ENCODE peak calls at places on chromosomes 12 and 14, in ten cellular contexts. S, C, O, B, K, A, F, X, P and Q are unnamed samples.

GRCh38 chr12:67650528-67651379 is 2.2 kb downstream of the DYRK2 start:
- DNase-seq in B (no peak), O (no peak), C (no peak), F (no peak), S (no peak), A (no peak), K (no peak), X (peak), P (no peak), Q (no peak)

GRCh38 chr12:40515041-40515825 is 177.0 kb upstream of the CNTN1 start:
- DNase-seq in S (no peak), O (no peak), C (no peak), A (no peak), B (no peak), X (no peak), F (no peak), P (no peak), K (no peak), Q (no peak)

GRCh38 chr14:43147480-43147879 is 1359.6 kb downstream of the FSCB start:
- DNase-seq in P (peak), O (no peak), A (no peak), C (no peak), K (no peak), X (no peak), B (no peak), F (no peak), S (no peak), Q (no peak)

GRCh38 chr12:12807970-12808702 is 5.0 kb upstream of the DDX47 start:
- DNase-seq in K (peak), A (peak), F (peak), X (peak), P (peak), O (peak), C (no peak), S (peak), B (no peak), Q (no peak)

GRCh38 chr12:24853588-24853987 is 95.3 kb downstream of the BCAT1 start:
- DNase-seq in A (no peak), X (no peak), P (peak), O (no peak), B (no peak), K (no peak), C (no peak), F (no peak), S (no peak), Q (no peak)

GRCh38 chr12:50104614-50105366 is 982 bp downstream of the GPD1 start:
- DNase-seq in X (no peak), S (no peak), P (no peak), B (no peak), C (no peak), F (peak), O (no peak), K (no peak), A (no peak), Q (no peak)

GRCh38 chr12:104649913-104650312 is 193.2 kb downstream of the CHST11 start:
- DNase-seq in A (no peak), S (no peak), K (no peak), F (no peak), O (no peak), P (no peak), C (no peak), B (no peak), X (no peak), Q (no peak)

GRCh38 chr12:82458101-82458500 is 99.8 kb downstream of the METTL25 start:
- DNase-seq in K (no peak), O (no peak), F (no peak), P (no peak), X (peak), A (no peak), C (no peak), S (no peak), B (no peak), Q (no peak)

GRCh38 chr12:107653519-107653918 is 32.1 kb upstream of the PWP1 start:
- DNase-seq in O (no peak), A (no peak), F (no peak), X (no peak), S (no peak), P (no peak), B (no peak), K (no peak), C (no peak), Q (no peak)

GRCh38 chr12:64627781-64628180 is 17.5 kb downstream of the RASSF3 start:
- DNase-seq in B (peak), K (no peak), X (no peak), C (no peak), P (peak), S (no peak), A (no peak), F (no peak), O (no peak), Q (no peak)

GRCh38 chr12:28308891-28309290 is 118.6 kb downstream of the CCDC91 start:
- DNase-seq in B (no peak), S (no peak), P (peak), C (no peak), O (no peak), F (no peak), K (no peak), A (no peak), X (no peak), Q (no peak)

GRCh38 chr12:80353254-80353653 is 90.8 kb upstream of the PTPRQ start:
- DNase-seq in A (no peak), P (peak), S (no peak), K (no peak), B (peak), X (peak), C (no peak), O (no peak), F (no peak), Q (no peak)

GRCh38 chr12:78887008-78887407 is 22.4 kb downstream of the SYT1 start:
- DNase-seq in F (no peak), P (peak), X (peak), B (peak), A (no peak), K (no peak), S (no peak), C (peak), O (no peak), Q (no peak)

GRCh38 chr12:19263666-19264065 is 134.1 kb downstream of the PLEKHA5 start:
- DNase-seq in S (no peak), K (no peak), C (no peak), F (no peak), O (no peak), P (no peak), B (no peak), A (no peak), X (no peak), Q (no peak)

GRCh38 chr12:85825751-85826150 is 10.5 kb downstream of the RASSF9 start:
- DNase-seq in X (no peak), C (no peak), F (no peak), B (no peak), S (no peak), O (no peak), P (no peak), A (no peak), K (no peak), Q (no peak)

GRCh38 chr12:6700646-6701051 is at the start of gene PIANP:
- DNase-seq in B (no peak), F (peak), O (peak), P (peak), X (no peak), C (no peak), K (peak), S (peak), A (peak), Q (no peak)

GRCh38 chr14:61671086-61671485 is 24.2 kb upstream of the HIF1A start:
- DNase-seq in P (no peak), O (no peak), K (no peak), B (no peak), A (no peak), C (no peak), F (no peak), X (no peak), S (no peak), Q (no peak)

GRCh38 chr14:76784881-76785280 is 23.6 kb downstream of the VASH1 start:
- DNase-seq in P (peak), F (peak), S (peak), X (peak), C (peak), K (peak), A (peak), O (peak), B (peak), Q (peak)

GRCh38 chr12:49972122-49972521 is 625 bp upstream of the AQP6 start:
- DNase-seq in F (no peak), K (no peak), X (no peak), C (no peak), P (no peak), O (no peak), S (no peak), B (no peak), A (no peak), Q (no peak)

GRCh38 chr12:10241781-10242180 is 29.1 kb downstream of the GABARAPL1 start:
- DNase-seq in F (no peak), O (no peak), K (no peak), B (no peak), P (no peak), C (no peak), X (no peak), A (no peak), S (no peak), Q (no peak)

GRCh38 chr14:57987596-57988300 is 121.9 kb upstream of the SLC35F4 start:
- DNase-seq in F (no peak), B (no peak), C (no peak), O (no peak), X (peak), S (no peak), K (no peak), A (no peak), P (no peak), Q (no peak)

GRCh38 chr14:34361504-34362011 is 100.5 kb downstream of the SPTSSA start:
- DNase-seq in A (no peak), O (no peak), F (no peak), S (no peak), C (no peak), B (no peak), K (no peak), P (peak), X (peak), Q (no peak)

GRCh38 chr12:132071001-132071810 is 72.9 kb downstream of the DDX51 start:
- DNase-seq in A (no peak), S (no peak), K (no peak), P (no peak), F (no peak), C (no peak), X (no peak), O (no peak), B (no peak), Q (no peak)

GRCh38 chr12:62601765-62602444 is 135.3 kb downstream of the MON2 start:
- DNase-seq in A (no peak), O (no peak), F (no peak), P (no peak), C (no peak), X (no peak), B (no peak), S (no peak), K (no peak), Q (no peak)

GRCh38 chr14:34843011-34843554 is 32.1 kb downstream of the BAZ1A start:
- DNase-seq in O (no peak), C (no peak), P (peak), A (no peak), F (no peak), X (peak), B (peak), S (no peak), K (no peak), Q (no peak)

GRCh38 chr12:118063567-118064391 is 2.8 kb upstream of the WSB2 start:
- DNase-seq in K (no peak), F (no peak), C (no peak), B (no peak), X (no peak), P (peak), A (no peak), O (no peak), S (no peak), Q (no peak)

GRCh38 chr12:48980389-48980952 is 2.3 kb downstream of the WNT1 start:
- DNase-seq in B (peak), P (no peak), S (no peak), K (no peak), A (no peak), F (no peak), C (no peak), O (peak), X (peak), Q (no peak)

GRCh38 chr14:54942913-54943312 is 40.3 kb upstream of the GCH1 start:
- DNase-seq in O (no peak), X (no peak), S (no peak), K (no peak), P (no peak), B (no peak), A (no peak), F (no peak), C (no peak), Q (no peak)
- H3K4me3 ChIP-seq in O (no peak), X (no peak), S (no peak), K (no peak), P (no peak), B (no peak), A (no peak), F (no peak), C (no peak), Q (no peak)

DNA sequence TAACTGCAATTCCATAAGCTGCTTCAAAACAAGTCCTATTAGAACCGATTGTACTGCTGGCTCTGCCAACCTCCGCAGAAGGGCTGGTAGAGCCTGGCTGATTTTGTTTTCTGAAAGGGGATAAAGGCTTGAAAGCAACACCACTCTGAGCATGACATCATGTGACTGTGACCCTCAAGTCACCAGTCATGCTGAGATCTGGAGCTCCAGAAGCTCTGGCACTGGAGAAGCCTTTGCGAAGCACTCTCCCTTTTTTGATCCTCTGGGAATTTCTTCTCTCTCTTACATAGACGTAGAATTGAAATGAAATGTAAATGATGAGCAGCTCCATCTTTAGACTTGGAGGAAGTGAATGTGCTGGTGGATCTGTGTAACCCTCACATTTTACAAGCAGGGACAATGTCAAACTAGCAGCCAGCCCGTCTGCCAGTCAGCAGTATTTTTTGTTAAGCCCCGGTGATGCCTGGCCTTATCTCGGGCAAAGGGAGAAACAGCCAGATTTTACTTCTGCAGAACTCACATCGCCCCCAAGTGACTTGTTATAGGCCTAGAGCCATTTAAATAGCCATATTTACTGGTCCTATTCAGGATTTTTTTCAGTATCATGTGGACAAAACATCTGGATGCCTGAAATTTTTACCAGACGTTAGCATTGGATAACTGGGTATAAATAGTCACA is 112.1 kb upstream of the NPAS3 start:
- DNase-seq in O (no peak), X (peak), A (no peak), C (no peak), F (no peak), K (no peak), S (no peak), P (no peak), B (no peak), Q (no peak)
- TF ChIP-seq CTCF in O (no peak), X (peak), A (no peak), C (no peak), F (no peak), K (peak), S (no peak), P (no peak), B (no peak), Q (no peak)

DNA sequence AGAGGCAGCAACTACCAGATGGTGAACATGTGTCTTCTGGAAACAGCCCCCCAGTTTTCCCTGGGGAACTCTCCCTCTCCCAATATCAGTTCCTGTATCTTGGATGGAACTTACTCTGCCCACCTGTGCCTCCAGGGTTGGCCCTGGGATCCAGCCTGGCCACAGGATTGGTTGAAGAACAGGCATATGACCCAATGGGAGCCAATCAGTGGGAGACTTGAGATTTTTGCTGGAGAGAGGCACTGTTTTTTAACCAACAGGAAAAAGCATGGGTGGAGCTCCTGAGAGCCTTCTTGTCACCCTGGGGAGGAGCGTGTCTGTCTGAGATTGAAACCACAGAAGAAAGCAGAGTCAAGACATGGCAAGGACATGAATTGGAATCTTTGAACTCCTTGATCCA is 33.6 kb upstream of the COX6A1 start:
- DNase-seq in C (no peak), K (no peak), P (no peak), F (no peak), B (peak), X (no peak), O (no peak), S (no peak), A (no peak), Q (no peak)
- H3K27ac ChIP-seq in C (no peak), K (no peak), P (no peak), F (no peak), B (no peak), X (no peak), O (no peak), S (no peak), A (no peak), Q (no peak)

DNA sequence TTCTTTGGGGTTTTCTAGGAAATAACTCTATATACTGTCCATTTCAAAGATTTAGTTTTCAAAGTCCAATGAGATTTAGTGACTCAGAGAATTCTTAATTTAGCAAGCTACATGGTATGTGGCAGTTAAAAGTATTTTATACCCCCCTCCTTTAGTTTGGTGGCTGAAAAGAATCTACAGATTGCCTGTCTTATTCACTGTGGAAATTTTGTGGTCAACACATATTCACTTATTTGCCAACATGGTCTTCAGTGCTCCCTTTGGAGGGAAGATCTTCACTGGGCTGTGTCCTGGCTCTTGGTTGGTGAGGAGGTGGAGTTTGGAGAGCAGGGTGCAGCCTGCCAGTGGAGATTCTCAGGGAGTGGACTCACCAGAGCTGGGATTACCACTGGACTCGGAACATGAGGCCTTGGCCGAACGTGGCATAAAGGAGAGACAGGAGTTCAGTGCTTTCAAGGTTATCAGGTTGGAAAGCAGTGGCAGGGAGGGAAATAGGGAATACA is 39.8 kb downstream of the SAMD4A start:
- DNase-seq in X (peak), A (no peak), F (peak), C (no peak), O (no peak), S (peak), K (peak), B (no peak), P (peak), Q (no peak)
- H3K4me3 ChIP-seq in X (no peak), A (no peak), F (no peak), C (no peak), O (no peak), S (no peak), K (no peak), B (no peak), P (no peak), Q (no peak)

GRCh38 chr14:104972301-104973211 is 5.6 kb downstream of the AHNAK2 start:
- DNase-seq in O (no peak), F (peak), C (peak), X (peak), K (peak), P (no peak), A (peak), S (no peak), B (peak), Q (peak)
- TF ChIP-seq CTCF in O (no peak), F (no peak), C (peak), X (peak), K (no peak), P (no peak), A (no peak), S (no peak), B (no peak), Q (no peak)

GRCh38 chr14:70722418-70722817 is 80.7 kb downstream of the TTC9 start:
- DNase-seq in C (no peak), A (no peak), F (no peak), X (no peak), K (no peak), B (no peak), O (no peak), P (no peak), S (no peak), Q (no peak)

GRCh38 chr14:70730393-70730792 is 78.9 kb downstream of the MAP3K9 start:
- DNase-seq in O (no peak), K (no peak), A (no peak), F (no peak), X (no peak), B (no peak), P (no peak), S (no peak), C (no peak), Q (no peak)

GRCh38 chr14:70724061-70724596 is 82.4 kb downstream of the TTC9 start:
- DNase-seq in O (no peak), K (no peak), F (no peak), P (no peak), A (no peak), B (no peak), X (no peak), C (no peak), S (no peak), Q (no peak)

GRCh38 chr14:70724944-70725343 is 83.2 kb downstream of the TTC9 start:
- DNase-seq in X (no peak), O (no peak), C (no peak), F (no peak), S (no peak), K (no peak), A (no peak), P (no peak), B (no peak), Q (no peak)

GRCh38 chr14:70726651-70727375 is 82.5 kb downstream of the MAP3K9 start:
- DNase-seq in B (no peak), A (no peak), C (no peak), K (no peak), F (no peak), O (no peak), X (no peak), P (no peak), S (no peak), Q (no peak)
- H3K27ac ChIP-seq in B (no peak), A (no peak), C (no peak), K (no peak), F (peak), O (no peak), X (no peak), P (no peak), S (no peak), Q (no peak)

DNA sequence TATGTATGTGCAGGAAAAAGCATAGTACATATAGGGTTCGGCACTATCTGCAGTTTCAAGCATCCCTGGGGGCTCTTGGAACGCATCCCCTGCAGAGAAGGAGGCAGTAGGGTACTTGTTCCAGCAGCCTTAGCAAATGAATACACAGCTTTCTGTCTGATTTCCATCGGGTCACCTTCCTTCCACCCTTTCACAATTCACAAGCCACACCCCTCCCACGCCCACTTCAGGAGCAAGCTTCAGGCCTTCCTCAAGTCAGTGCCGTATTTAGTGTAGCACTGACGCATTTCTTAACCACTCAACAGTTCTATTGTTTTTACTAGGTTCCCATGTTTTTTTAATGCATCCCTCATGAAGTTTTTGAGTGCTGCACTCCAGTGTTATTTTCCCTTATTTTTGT is 64.2 kb downstream of the CLMN start:
- DNase-seq in P (peak), X (no peak), S (no peak), F (peak), B (peak), C (peak), K (peak), A (peak), O (no peak), Q (peak)
- H3K4me3 ChIP-seq in P (no peak), X (no peak), S (no peak), F (no peak), B (no peak), C (no peak), K (no peak), A (no peak), O (no peak), Q (no peak)